ENCODE peak calls at places on chromosomes 6 and 20, in seven cellular contexts. J, V, Y, R, B, M and A are unnamed samples.
A peak's percentile ranks its signal among the peaks of the same experiment; 100 is the strongest.

GRCh38 chr20:23301436-23302050 is 49.0 kb upstream of the NXT1 start:
- DNase-seq in J (no peak), V (no peak), Y (no peak), R (no peak), B (no peak), M (no peak), A (no peak)

GRCh38 chr6:134310817-134311216 is 7.1 kb downstream of the SGK1 start:
- DNase-seq in J (no peak), V (no peak), Y (no peak), R (no peak), B (no peak), M (no peak), A (no peak)

GRCh38 chr6:33993653-33994052 is 152.2 kb downstream of the GRM4 start:
- DNase-seq in J (no peak), V (no peak), Y (no peak), R (peak; percentile 22), B (no peak), M (no peak), A (no peak)

GRCh38 chr6:136408205-136408604 is 118.6 kb upstream of the BCLAF1 start:
- DNase-seq in J (no peak), V (peak; percentile 69), Y (no peak), R (no peak), B (no peak), M (no peak), A (no peak)

GRCh38 chr6:148525453-148525852 is 182.8 kb downstream of the SASH1 start:
- DNase-seq in J (no peak), V (peak; percentile 95), Y (no peak), R (no peak), B (no peak), M (no peak), A (no peak)

GRCh38 chr20:3158968-3159431 is 665 bp downstream of the FASTKD5 start:
- DNase-seq in J (no peak), V (peak; percentile 25), Y (no peak), R (no peak), B (peak; percentile 17), M (no peak), A (no peak)

GRCh38 chr6:139577991-139578604 is 203.7 kb upstream of the CITED2 start:
- DNase-seq in J (no peak), V (peak; percentile 94), Y (no peak), R (no peak), B (no peak), M (no peak), A (no peak)

GRCh38 chr6:99253271-99253670 is 96.2 kb downstream of the FAXC start:
- DNase-seq in J (no peak), V (no peak), Y (no peak), R (no peak), B (no peak), M (no peak), A (no peak)

GRCh38 chr20:23126281-23127061 is 40.3 kb upstream of the CD93 start:
- DNase-seq in J (no peak), V (no peak), Y (no peak), R (no peak), B (no peak), M (no peak), A (peak; percentile 64)

GRCh38 chr6:34544776-34545471 is 11.2 kb downstream of the SPDEF start:
- DNase-seq in J (no peak), V (no peak), Y (no peak), R (no peak), B (no peak), M (no peak), A (no peak)

GRCh38 chr6:89840538-89840937 is 10.9 kb downstream of the CASP8AP2 start:
- DNase-seq in J (peak; percentile 27), V (peak; percentile 41), Y (no peak), R (no peak), B (peak; percentile 35), M (no peak), A (no peak)

GRCh38 chr6:145453376-145453775 is 281.9 kb downstream of the EPM2A start:
- DNase-seq in J (no peak), V (no peak), Y (no peak), R (no peak), B (no peak), M (no peak), A (no peak)

GRCh38 chr20:58011106-58011946 is 217.1 kb downstream of the ANKRD60 start:
- DNase-seq in J (peak; percentile 10), V (no peak), Y (peak; percentile 11), R (no peak), B (no peak), M (no peak), A (no peak)

GRCh38 chr6:22570185-22570551 is 802 bp downstream of the HDGFL1 start:
- DNase-seq in J (peak; percentile 21), V (no peak), Y (no peak), R (no peak), B (no peak), M (no peak), A (no peak)

GRCh38 chr6:104579464-104579863 is 280.3 kb downstream of the HACE1 start:
- DNase-seq in J (no peak), V (no peak), Y (no peak), R (no peak), B (peak; percentile 25), M (no peak), A (no peak)

GRCh38 chr20:60095456-60095855 is 137.2 kb downstream of the CDH26 start:
- DNase-seq in J (no peak), V (no peak), Y (no peak), R (no peak), B (no peak), M (no peak), A (no peak)
- TF ChIP-seq CTCF in J (no peak), V (no peak), Y (no peak), R (no peak), B (no peak), M (no peak), A (no peak)

GRCh38 chr6:122399055-122399347 is 451 bp upstream of the HSF2 start:
- DNase-seq in J (no peak), V (no peak), Y (no peak), R (no peak), B (no peak), M (no peak), A (no peak)

GRCh38 chr6:122400467-122401089 is 1.1 kb downstream of the HSF2 start:
- DNase-seq in J (no peak), V (no peak), Y (no peak), R (no peak), B (no peak), M (no peak), A (no peak)

GRCh38 chr6:122399348-122400120 is at the start of gene HSF2:
- DNase-seq in J (peak; percentile 98), V (peak; percentile 99), Y (peak; percentile 96), R (peak; percentile 98), B (peak; percentile 97), M (peak; percentile 97), A (peak; percentile 98)

GRCh38 chr6:122401104-122401503 is 1.7 kb downstream of the HSF2 start:
- DNase-seq in J (no peak), V (no peak), Y (no peak), R (no peak), B (no peak), M (no peak), A (no peak)

DNA sequence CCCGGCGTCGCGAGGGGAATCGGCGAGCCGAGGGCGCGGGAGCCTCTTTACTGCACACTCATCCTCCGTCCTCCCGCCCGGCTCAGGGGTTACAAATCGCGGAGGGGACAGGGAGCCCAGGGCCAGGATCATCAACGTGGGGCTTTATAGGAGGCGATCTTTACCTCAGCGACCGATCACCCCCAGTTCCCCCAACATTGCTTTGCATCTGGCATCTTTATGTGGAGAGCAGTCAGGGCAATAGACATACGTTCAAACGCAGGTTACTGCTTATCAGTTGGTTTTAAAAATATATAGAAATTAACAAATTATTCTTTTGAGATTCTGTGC is 634 bp downstream of the HSF2 start:
- DNase-seq in J (no peak), V (no peak), Y (peak; percentile 30), R (peak; percentile 61), B (no peak), M (no peak), A (no peak)
- H3K27ac ChIP-seq in J (peak overlapping the region; percentile 83), V (peak overlapping the region; percentile 84), Y (peak overlapping the region; percentile 79), R (peak overlapping the region; percentile 83), B (peak overlapping the region; percentile 96), M (peak overlapping the region; percentile 82), A (peak overlapping the region; percentile 81)

GRCh38 chr6:155660243-155660977 is 204.8 kb upstream of the NOX3 start:
- DNase-seq in J (no peak), V (no peak), Y (no peak), R (no peak), B (no peak), M (no peak), A (no peak)

GRCh38 chr6:155656024-155656423 is 200.4 kb upstream of the NOX3 start:
- DNase-seq in J (no peak), V (no peak), Y (no peak), R (no peak), B (no peak), M (no peak), A (no peak)

GRCh38 chr6:155654474-155654873 is 198.8 kb upstream of the NOX3 start:
- DNase-seq in J (no peak), V (no peak), Y (no peak), R (no peak), B (no peak), M (no peak), A (no peak)
- H3K4me1 ChIP-seq in J (no peaks in the 10 kb centered on the region), V (no peaks in the 10 kb centered on the region), Y (no peaks in the 10 kb centered on the region), R (no peaks in the 10 kb centered on the region), B (peaks cover 4% of the 10 kb centered on the region), M (no peaks in the 10 kb centered on the region), A (no peaks in the 10 kb centered on the region)

GRCh38 chr6:31806470-31807272 is at the start of gene LSM2:
- DNase-seq in J (peak; percentile 98), V (peak; percentile 96), Y (peak; percentile 97), R (peak; percentile 99), B (peak; percentile 99), M (peak; percentile 98), A (peak; percentile 99)
- TF ChIP-seq CTCF in J (no peak), V (peak; percentile 28), Y (peak; percentile 17), R (peak; percentile 26), B (peak; percentile 10), M (no peak), A (peak; percentile 34)

GRCh38 chr6:75402296-75402695 is 91.3 kb downstream of the FILIP1 start:
- DNase-seq in J (no peak), V (peak; percentile 86), Y (peak; percentile 50), R (no peak), B (peak; percentile 32), M (no peak), A (no peak)
- H3K27ac ChIP-seq in J (no peak overlapping the region), V (no peak overlapping the region), Y (peak overlapping the region; percentile 47), R (no peak overlapping the region), B (peak overlapping the region; percentile 79), M (no peak overlapping the region), A (no peak overlapping the region)

DNA sequence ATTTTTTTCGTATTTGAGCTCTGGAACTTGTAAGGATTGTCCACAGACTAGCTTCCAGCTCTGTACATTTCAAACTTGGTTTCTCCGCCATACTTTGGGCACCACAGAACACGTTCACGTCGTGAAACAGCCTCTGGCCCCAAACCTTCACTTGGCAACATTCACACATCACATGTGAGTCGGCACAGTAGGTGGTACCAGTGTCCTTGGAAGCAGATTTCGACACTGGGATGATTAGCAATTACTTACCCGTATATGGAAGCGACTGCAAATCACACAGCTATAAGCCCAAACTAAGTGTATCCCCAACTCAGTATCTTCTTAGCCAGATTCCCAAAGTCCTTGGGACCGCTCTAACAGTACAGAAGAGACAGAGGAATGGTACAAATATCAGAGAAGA is 60.2 kb downstream of the MAFB start:
- DNase-seq in J (no peak), V (no peak), Y (no peak), R (no peak), B (no peak), M (no peak), A (no peak)
- H3K4me1 ChIP-seq in J (no peaks in the 10 kb centered on the region), V (no peaks in the 10 kb centered on the region), Y (no peaks in the 10 kb centered on the region), R (no peaks in the 10 kb centered on the region), B (no peaks in the 10 kb centered on the region), M (no peaks in the 10 kb centered on the region), A (no peaks in the 10 kb centered on the region)